ENCODE peak calls at places on chromosomes 4 and X, in four cellular contexts. D, J, O and A are unnamed samples.

GRCh38 chr4:54100607-54101189 is 735 bp downstream of the GSX2 start:
- DNase-seq in O (no peak), D (no peak), J (no peak), A (no peak)

GRCh38 chr4:38461342-38461741 is 202.7 kb upstream of the KLF3 start:
- DNase-seq in O (no peak), J (no peak), D (no peak), A (no peak)

GRCh38 chr4:79413032-79413431 is 5.0 kb upstream of the GK2 start:
- DNase-seq in O (no peak), D (no peak), J (no peak), A (no peak)

GRCh38 chr4:77881460-77882295 is 19.0 kb downstream of the MRPL1 start:
- DNase-seq in J (no peak), D (peak), O (no peak), A (no peak)

GRCh38 chrX:19981987-19982386 is 8.9 kb downstream of the BCLAF3 start:
- DNase-seq in O (no peak), D (no peak), J (no peak), A (no peak)

GRCh38 chr4:87121332-87122065 is 98.9 kb downstream of the KLHL8 start:
- DNase-seq in D (no peak), J (no peak), O (no peak), A (no peak)

GRCh38 chr4:184163813-184164212 is 53.9 kb downstream of the ENPP6 start:
- DNase-seq in D (no peak), O (peak), J (peak), A (no peak)

GRCh38 chr4:108188770-108189169 is 20.0 kb upstream of the LEF1 start:
- DNase-seq in D (no peak), O (no peak), J (no peak), A (no peak)

GRCh38 chr4:36006226-36006625 is 238.1 kb downstream of the ARAP2 start:
- DNase-seq in O (no peak), D (no peak), J (no peak), A (no peak)

GRCh38 chr4:47930971-47931804 is 16.8 kb upstream of the NFXL1 start:
- DNase-seq in D (no peak), O (no peak), J (no peak), A (no peak)

GRCh38 chrX:38900719-38901118 is 99.5 kb downstream of the MID1IP1 start:
- DNase-seq in O (no peak), D (no peak), J (no peak), A (no peak)

GRCh38 chr4:150302553-150302952 is 224.3 kb downstream of the DCLK2 start:
- DNase-seq in O (peak), J (peak), D (peak), A (peak)